ENCODE peak calls at places on chromosomes 6 and 20, in seven cellular contexts. W, L, H, E, K, J and S are unnamed samples.

GRCh38 chr6:149900620-149901443 is 2.9 kb upstream of the RAET1E start:
- DNase-seq in K (no peak), W (no peak), E (no peak), J (no peak), L (no peak), H (no peak), S (no peak)

GRCh38 chr6:117448011-117448410 is 22.3 kb upstream of the ROS1 start:
- DNase-seq in K (peak), H (no peak), E (no peak), J (no peak), L (peak), W (peak), S (no peak)

GRCh38 chr6:118679293-118679692 is 27.9 kb upstream of the CEP85L start:
- DNase-seq in H (no peak), L (peak), J (no peak), E (peak), W (no peak), K (no peak), S (no peak)

GRCh38 chr6:95576621-95577316 is 566 bp upstream of the MANEA start:
- DNase-seq in K (no peak), H (peak), L (peak), J (peak), E (no peak), W (no peak), S (no peak)

GRCh38 chr20:49539481-49540231 is 28.3 kb downstream of the PTGIS start:
- DNase-seq in H (no peak), L (no peak), J (no peak), K (no peak), E (no peak), W (no peak), S (no peak)

GRCh38 chr6:44093066-44093465 is 34.2 kb downstream of the MRPL14 start:
- DNase-seq in H (no peak), E (no peak), W (no peak), L (no peak), K (no peak), J (no peak), S (no peak)

GRCh38 chr6:111503660-111504059 is 20.6 kb upstream of the REV3L start:
- DNase-seq in J (no peak), L (no peak), H (no peak), E (no peak), K (no peak), W (no peak), S (no peak)

GRCh38 chr20:19404836-19405235 is 192.4 kb downstream of the SLC24A3 start:
- DNase-seq in E (no peak), H (no peak), L (no peak), K (no peak), W (no peak), J (no peak), S (no peak)

GRCh38 chr6:44805239-44805849 is 417.8 kb downstream of the CDC5L start:
- DNase-seq in K (no peak), E (no peak), W (no peak), J (no peak), L (peak), H (no peak), S (no peak)

GRCh38 chr6:85591207-85591606 is 2.5 kb downstream of the SNX14 start:
- DNase-seq in E (no peak), J (no peak), H (no peak), L (no peak), K (no peak), W (no peak), S (no peak)

GRCh38 chr6:156438519-156438918 is 338.7 kb upstream of the ARID1B start:
- DNase-seq in W (no peak), E (no peak), K (no peak), J (no peak), L (no peak), H (no peak), S (no peak)

GRCh38 chr20:10433014-10433622 is 904 bp downstream of the MKKS start:
- DNase-seq in L (peak), H (no peak), E (peak), J (no peak), W (no peak), K (peak), S (no peak)

GRCh38 chr6:80249897-80250296 is 143.4 kb downstream of the BCKDHB start:
- DNase-seq in W (no peak), H (no peak), L (no peak), E (no peak), K (no peak), J (no peak), S (no peak)

GRCh38 chr6:14915888-14916832 is 329.7 kb upstream of the JARID2 start:
- DNase-seq in W (no peak), J (no peak), K (no peak), E (no peak), L (no peak), H (no peak), S (no peak)

GRCh38 chr6:159044899-159045727 is at the start of gene TAGAP:
- DNase-seq in W (no peak), E (no peak), H (peak), L (peak), J (peak), K (no peak), S (no peak)

GRCh38 chr20:36847009-36847709 is 28.8 kb upstream of the TLDC2 start:
- DNase-seq in J (no peak), E (no peak), H (no peak), L (peak), K (peak), W (no peak), S (no peak)

GRCh38 chr6:136822051-136822378 is 377 bp upstream of the PEX7 start:
- DNase-seq in J (no peak), W (no peak), K (peak), L (peak), E (peak), H (peak), S (no peak)

GRCh38 chr6:9611016-9611415 is 803.9 kb downstream of the TFAP2A start:
- DNase-seq in H (no peak), L (no peak), K (no peak), E (no peak), W (no peak), J (no peak), S (no peak)

GRCh38 chr20:5033566-5033965 is 32.3 kb upstream of the SLC23A2 start:
- DNase-seq in J (no peak), E (peak), H (no peak), W (no peak), K (no peak), L (peak), S (no peak)

GRCh38 chr6:107179004-107179403 is 63.7 kb upstream of the BEND3 start:
- DNase-seq in H (peak), J (no peak), W (peak), L (peak), K (peak), E (peak), S (peak)

GRCh38 chr6:134911532-134911931 is 38.4 kb downstream of the ALDH8A1 start:
- DNase-seq in W (no peak), H (no peak), K (no peak), L (peak), E (peak), J (no peak), S (no peak)

GRCh38 chr6:107416179-107416578 is 43.2 kb downstream of the PDSS2 start:
- DNase-seq in K (no peak), W (no peak), H (no peak), J (no peak), L (no peak), E (no peak), S (no peak)

DNA sequence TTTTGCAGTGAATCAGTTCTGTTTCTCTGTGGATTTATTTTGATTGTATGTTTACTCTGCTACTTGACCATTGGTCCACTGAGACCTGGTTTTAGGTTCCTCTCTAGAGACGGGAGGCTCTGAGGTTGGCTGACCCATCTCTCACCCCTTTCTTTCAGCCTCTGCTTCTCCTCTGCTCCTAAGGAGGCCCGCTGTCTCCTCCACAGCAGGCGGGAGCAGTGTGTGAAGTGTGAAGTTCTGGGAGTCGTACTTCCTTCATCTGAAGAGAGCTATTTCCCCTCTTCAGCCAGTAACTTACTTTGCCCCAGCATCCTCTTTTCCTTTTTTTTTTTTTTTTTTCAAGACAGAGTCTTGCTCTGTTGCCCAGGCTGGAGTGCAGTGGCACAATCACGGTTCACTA is 21.1 kb downstream of the PDRG1 start:
- DNase-seq in L (no peak), W (no peak), K (no peak), E (no peak), H (no peak), J (no peak), S (no peak)
- TF ChIP-seq EZH2phosphoT487 in L (no peak), W (no peak), K (no peak), E (no peak), H (no peak), J (no peak), S (no peak)

GRCh38 chr6:110195639-110196038 is 15.4 kb downstream of the CDC40 start:
- DNase-seq in H (no peak), W (no peak), E (no peak), K (no peak), J (no peak), L (no peak), S (no peak)
- TF ChIP-seq EZH2phosphoT487 in H (no peak), W (no peak), E (no peak), K (no peak), J (no peak), L (no peak), S (no peak)

GRCh38 chr20:63181226-63181625 is 34.7 kb downstream of the YTHDF1 start:
- DNase-seq in W (no peak), H (no peak), L (no peak), K (no peak), E (no peak), J (no peak), S (no peak)

GRCh38 chr20:63185215-63185796 is 30.6 kb downstream of the YTHDF1 start:
- DNase-seq in L (no peak), W (no peak), J (no peak), H (no peak), E (no peak), K (no peak), S (no peak)

GRCh38 chr20:63182946-63183415 is 33.0 kb downstream of the YTHDF1 start:
- DNase-seq in L (no peak), H (no peak), W (no peak), E (no peak), K (no peak), J (no peak), S (no peak)

GRCh38 chr20:63182425-63182824 is 33.5 kb downstream of the YTHDF1 start:
- DNase-seq in H (no peak), E (no peak), L (no peak), J (no peak), K (no peak), W (no peak), S (no peak)

GRCh38 chr20:63183422-63184146 is 32.3 kb downstream of the YTHDF1 start:
- DNase-seq in W (peak), E (peak), K (peak), H (peak), J (peak), L (peak), S (peak)
- TF ChIP-seq EZH2phosphoT487 in W (no peak), E (no peak), K (no peak), H (no peak), J (no peak), L (no peak), S (no peak)

DNA sequence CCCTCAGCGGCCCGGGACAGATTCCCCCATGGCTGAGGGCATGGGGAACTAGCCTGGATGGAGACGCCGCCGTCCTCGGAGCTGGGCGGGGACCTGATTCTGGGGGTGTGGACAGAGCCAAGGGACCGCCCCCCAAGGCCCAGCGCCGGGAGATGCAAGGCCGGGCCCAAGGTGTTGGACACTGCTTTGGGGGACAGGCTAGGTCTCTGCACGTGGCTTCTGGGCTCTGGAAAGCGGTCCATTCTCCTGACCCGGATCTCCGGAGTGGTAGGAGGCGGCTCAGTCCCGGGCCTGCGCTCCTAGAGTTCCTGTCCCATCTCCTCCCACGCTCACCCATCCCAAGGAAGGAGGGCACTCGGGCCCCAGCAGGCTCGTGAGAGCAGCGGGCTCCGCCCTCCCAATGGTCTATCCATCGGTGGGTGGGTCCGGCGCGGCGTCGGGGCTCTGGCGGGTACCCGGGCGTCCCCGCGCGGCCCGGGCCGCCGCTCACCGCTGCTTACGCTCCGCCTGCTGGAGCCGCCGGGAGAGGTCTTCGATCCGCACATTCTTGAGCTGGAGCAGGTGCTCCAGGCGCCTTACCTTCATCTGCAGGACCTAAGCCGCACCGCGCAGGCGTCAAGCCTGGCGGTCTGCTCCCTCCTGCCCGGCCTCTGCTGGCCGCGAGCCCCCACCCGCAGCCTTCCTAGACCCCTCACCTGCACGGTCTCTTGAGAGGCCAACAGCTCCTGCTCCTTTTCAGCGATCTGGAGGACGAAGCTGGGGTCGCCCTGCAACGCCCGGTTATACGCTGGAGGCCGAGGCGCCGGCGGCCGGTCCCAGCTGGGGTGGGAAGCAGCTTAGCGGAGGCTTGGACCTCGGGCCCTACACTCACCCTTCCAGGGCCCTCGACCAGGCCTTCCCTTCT is 3.3 kb downstream of the SPEF1 start:
- DNase-seq in K (peak), J (no peak), E (peak), W (peak), L (peak), H (no peak), S (no peak)
- TF ChIP-seq EZH2phosphoT487 in K (peak), J (peak), E (no peak), W (no peak), L (no peak), H (no peak), S (no peak)